ENCODE peak calls at places on chromosomes 7 and 10, in seven cellular contexts. C is dorsolateral prefrontal cortex, G is gastrocnemius medialis, L is neural crest cell, K is endothelial cell, T is kidney, A is tibial nerve. V is an unnamed sample.

GRCh38 chr7:12320241-12320640 is 83.4 kb downstream of the VWDE start:
- DNase-seq in T (no peak), G (no peak), K (no peak), L (no peak), C (no peak), A (no peak), V (no peak)

GRCh38 chr10:116798859-116799258 is 50.4 kb upstream of the ENO4 start:
- DNase-seq in G (no peak), C (no peak), A (no peak), T (no peak), L (no peak), K (no peak), V (no peak)

GRCh38 chr7:28497026-28497425 is 84.7 kb downstream of the CREB5 start:
- DNase-seq in C (no peak), T (no peak), L (no peak), K (no peak), G (no peak), A (no peak), V (no peak)

GRCh38 chr10:128042131-128042610 is 84.1 kb downstream of the MKI67 start:
- DNase-seq in G (no peak), L (no peak), A (no peak), T (peak; percentile 29), C (no peak), K (no peak), V (no peak)

GRCh38 chr7:43248961-43249807 is 136.7 kb downstream of the HECW1 start:
- DNase-seq in C (no peak), T (peak; percentile 48), A (no peak), L (no peak), K (no peak), G (peak; percentile 17), V (no peak)

GRCh38 chr7:901041-901387 is 24.7 kb downstream of the GET4 start:
- DNase-seq in A (no peak), L (no peak), C (no peak), G (no peak), K (no peak), T (no peak), V (no peak)

GRCh38 chr7:149313981-149314380 is 52.0 kb downstream of the ZNF783 start:
- DNase-seq in K (no peak), L (no peak), G (no peak), C (no peak), T (no peak), A (no peak), V (no peak)

GRCh38 chr7:28405662-28406061 is 6.7 kb upstream of the CREB5 start:
- DNase-seq in K (no peak), C (no peak), L (no peak), G (peak; percentile 68), T (no peak), A (peak; percentile 63), V (peak; percentile 30)

GRCh38 chr7:29156798-29157461 is 10.6 kb upstream of the CPVL start:
- DNase-seq in A (no peak), K (peak; percentile 8), C (no peak), L (no peak), G (no peak), T (no peak), V (no peak)

GRCh38 chr7:95478139-95479037 is 7.4 kb upstream of the ASB4 start:
- DNase-seq in K (peak; percentile 40), T (no peak), A (no peak), G (no peak), C (no peak), L (peak; percentile 8), V (no peak)

GRCh38 chr7:143360788-143361551 is 1.5 kb downstream of the FAM131B start:
- DNase-seq in T (no peak), C (no peak), G (no peak), A (no peak), L (no peak), K (no peak), V (no peak)

GRCh38 chr7:107867858-107868466 is 23.0 kb upstream of the DLD start:
- DNase-seq in G (no peak), A (no peak), C (no peak), K (no peak), L (no peak), T (no peak), V (no peak)

GRCh38 chr10:48496831-48497792 is 107.8 kb downstream of the ARHGAP22 start:
- DNase-seq in G (no peak), T (no peak), C (no peak), L (no peak), A (no peak), K (no peak), V (no peak)

DNA sequence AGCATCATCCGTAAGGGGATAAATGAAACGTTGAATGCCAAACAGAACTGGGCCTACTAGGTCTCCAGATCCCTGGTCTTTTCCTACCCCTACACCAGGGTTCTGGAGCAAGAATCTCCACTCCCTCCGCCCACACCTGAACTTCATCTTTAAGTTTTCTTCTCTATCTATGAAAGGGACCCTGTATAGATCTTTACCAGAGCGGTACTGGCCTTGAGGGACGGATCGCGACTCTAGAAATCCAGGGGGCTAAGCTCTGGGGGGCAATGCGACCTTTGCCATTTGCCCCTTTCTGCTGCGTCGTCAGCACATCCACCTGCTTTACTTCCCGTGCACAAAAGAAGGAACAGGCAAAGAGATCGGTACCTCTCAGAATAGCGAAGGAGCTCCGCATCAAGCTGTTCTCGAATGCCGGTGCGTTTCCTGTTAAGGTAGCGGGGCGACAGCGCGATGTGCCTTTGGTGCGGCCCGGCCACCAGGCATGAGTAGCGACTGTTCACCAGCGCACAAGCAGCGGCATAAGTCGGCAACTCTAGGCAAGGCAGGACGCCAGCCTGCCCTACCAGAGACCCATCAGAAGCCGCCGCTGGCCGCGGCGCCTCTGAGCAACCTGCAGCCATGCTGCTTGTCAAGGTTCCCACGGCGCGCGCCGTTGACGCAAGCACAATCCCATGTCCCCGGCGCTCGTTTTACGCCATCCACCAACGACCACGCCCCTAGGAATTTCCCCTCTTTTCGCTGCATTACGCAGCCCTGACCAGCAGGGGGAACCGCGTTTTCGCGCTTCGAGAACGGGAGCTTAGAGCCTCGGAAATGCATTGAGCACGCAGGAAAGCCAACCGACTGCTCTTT is at the start of gene POLR1F:
- DNase-seq in K (peak; percentile 94), A (peak; percentile 89), T (peak; percentile 97), L (peak; percentile 95), G (peak; percentile 90), C (peak; percentile 93), V (peak; percentile 80)
- TF ChIP-seq CTCF in K (peak; percentile 98), A (peak; percentile 94), T (peak; percentile 91), L (peak; percentile 88), G (peak; percentile 83), C (peak; percentile 97), V (peak; percentile 96)

GRCh38 chr10:113610636-113611601 is 52.9 kb downstream of the NRAP start:
- DNase-seq in G (no peak), C (no peak), A (no peak), T (no peak), L (no peak), K (peak; percentile 8), V (no peak)

GRCh38 chr10:113600569-113600968 is 47.7 kb downstream of the HABP2 start:
- DNase-seq in G (no peak), C (no peak), A (no peak), L (no peak), K (no peak), T (no peak), V (no peak)

GRCh38 chr10:113603057-113603777 is 50.4 kb downstream of the HABP2 start:
- DNase-seq in L (no peak), G (peak; percentile 85), T (no peak), C (no peak), K (no peak), A (no peak), V (no peak)

GRCh38 chr10:113604572-113604971 is 51.7 kb downstream of the HABP2 start:
- DNase-seq in L (no peak), T (no peak), C (no peak), A (no peak), G (peak; percentile 71), K (no peak), V (no peak)

DNA sequence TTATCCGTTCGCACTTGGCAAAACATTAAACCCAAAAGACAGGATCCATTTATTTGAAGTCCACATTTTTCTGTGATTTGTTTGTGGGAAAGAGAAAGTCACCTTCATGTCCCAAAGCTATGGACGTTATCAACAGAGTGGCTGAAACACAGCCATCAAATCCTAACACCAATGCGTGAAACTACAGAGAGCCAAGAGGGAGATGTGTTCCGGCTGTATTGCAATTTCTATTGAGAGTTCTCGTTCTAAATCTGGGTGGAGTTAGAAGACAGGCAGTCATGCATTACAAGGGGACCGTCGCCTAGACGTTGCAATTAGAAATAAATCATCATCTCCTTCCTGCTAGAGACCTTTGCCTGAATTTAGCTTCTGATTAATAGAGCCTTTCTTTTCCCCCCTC is 52.4 kb downstream of the HABP2 start:
- DNase-seq in K (no peak), C (no peak), G (no peak), L (no peak), T (no peak), A (no peak), V (no peak)
- TF ChIP-seq CTCF in K (no peak), C (no peak), G (no peak), L (no peak), T (no peak), A (no peak), V (no peak)

DNA sequence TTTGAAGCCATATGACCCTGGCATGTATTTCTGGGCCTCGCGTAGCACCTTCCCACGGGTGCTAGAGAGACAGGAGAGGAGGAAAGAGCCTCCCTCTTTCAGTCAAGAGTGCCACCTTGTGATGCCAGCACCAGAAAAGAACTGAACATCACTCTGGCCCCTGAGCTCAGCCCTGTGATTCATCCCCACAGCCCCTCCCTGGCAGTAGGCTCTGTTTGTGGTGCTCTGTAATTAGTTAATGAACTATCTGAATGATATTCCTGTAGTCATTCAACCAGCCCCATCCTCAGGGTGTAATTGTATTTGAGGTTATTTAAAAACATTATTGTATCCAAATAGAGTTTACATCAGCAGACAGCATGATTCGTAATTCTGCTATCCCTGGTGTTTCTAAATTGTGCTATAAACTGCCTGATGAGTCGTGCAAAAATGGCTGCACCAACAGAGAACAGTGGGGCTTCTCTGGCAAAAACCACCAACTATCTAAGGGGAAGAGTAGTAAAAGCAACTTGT is 23.5 kb upstream of the TIAL1 start:
- DNase-seq in K (no peak), T (no peak), L (no peak), G (no peak), A (no peak), C (no peak), V (no peak)
- TF ChIP-seq CTCF in K (no peak), T (no peak), L (no peak), G (no peak), A (no peak), C (no peak), V (no peak)

DNA sequence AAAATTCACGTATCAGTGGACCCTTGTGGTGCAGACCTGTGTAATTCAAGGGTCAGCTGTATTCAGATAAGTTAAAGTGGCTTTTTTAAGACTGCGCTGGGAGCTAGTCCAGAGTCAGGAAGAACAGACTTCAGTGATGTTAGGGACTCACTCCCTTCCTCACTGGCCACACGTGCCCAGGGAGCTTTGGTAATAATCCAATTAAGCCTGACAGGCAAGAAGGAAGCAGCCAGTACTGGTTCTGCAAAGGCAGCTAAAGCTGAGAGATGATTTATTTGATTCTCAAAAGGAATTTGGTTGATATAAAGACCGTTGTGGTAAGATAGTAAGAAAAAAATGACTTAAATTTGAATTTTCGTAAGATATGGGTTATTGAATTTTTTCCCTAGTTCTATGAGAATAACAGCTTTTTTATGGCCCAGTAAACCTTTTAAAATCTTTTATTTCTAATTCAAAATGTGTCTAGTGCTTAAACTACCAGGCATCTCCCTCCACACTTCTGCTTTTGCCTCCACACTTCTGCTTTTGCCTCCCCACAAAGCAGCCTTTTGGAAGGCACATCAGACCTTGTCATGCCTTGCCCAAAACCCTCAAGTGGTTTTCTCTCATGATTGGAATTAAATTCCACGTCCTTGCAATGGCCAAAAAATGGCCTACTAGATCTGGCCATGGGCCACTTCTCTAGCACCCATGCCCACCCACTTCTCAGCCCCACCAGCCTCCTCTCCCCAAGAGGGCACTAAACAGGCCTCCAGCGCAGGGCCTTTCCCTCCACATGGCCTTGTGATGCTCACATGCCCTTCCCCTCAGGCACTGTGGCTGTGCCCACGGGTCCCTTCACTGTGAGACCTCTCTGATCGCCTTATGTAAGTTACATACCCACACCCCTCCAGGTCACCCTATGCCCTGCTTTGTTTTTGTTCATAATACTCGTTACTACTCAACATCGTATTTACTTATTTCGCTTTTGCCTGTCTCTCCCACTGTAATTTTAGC is 92.5 kb downstream of the POU6F2 start:
- DNase-seq in K (no peak), C (no peak), G (no peak), L (no peak), T (no peak), A (no peak), V (no peak)
- TF ChIP-seq CTCF in K (no peak), C (no peak), G (no peak), L (no peak), T (no peak), A (no peak), V (no peak)

V was measured in GM13977.